ENCODE peak calls at places on chromosomes 2 and 18, in six cellular contexts. One of them, this sample, is unnamed.

GRCh38 chr2:190780594-190780993 is 100.0 kb upstream of the GLS start:
- DNase-seq in upper lobe of right lung: no peak
- DNase-seq in MM.1S: no peak
- DNase-seq in BE2C: no peak
- DNase-seq in right lobe of liver: no peak
- DNase-seq in astrocyte of the spinal cord: no peak
- DNase-seq in this sample: no peak

GRCh38 chr2:235493402-235493774 is 455 bp upstream of the AGAP1 start:
- DNase-seq in upper lobe of right lung: no peak
- DNase-seq in MM.1S: no peak
- DNase-seq in astrocyte of the spinal cord: peak
- DNase-seq in BE2C: no peak
- DNase-seq in right lobe of liver: no peak
- DNase-seq in this sample: no peak

GRCh38 chr2:233747283-233747544 is 12.9 kb upstream of the UGT1A1 start:
- DNase-seq in BE2C: no peak
- DNase-seq in upper lobe of right lung: no peak
- DNase-seq in astrocyte of the spinal cord: no peak
- DNase-seq in MM.1S: no peak
- DNase-seq in right lobe of liver: no peak
- DNase-seq in this sample: no peak

GRCh38 chr2:204024503-204024902 is 87.9 kb downstream of the ICOS start:
- DNase-seq in astrocyte of the spinal cord: peak
- DNase-seq in upper lobe of right lung: no peak
- DNase-seq in MM.1S: peak
- DNase-seq in right lobe of liver: no peak
- DNase-seq in BE2C: peak
- DNase-seq in this sample: peak

GRCh38 chr2:6846540-6846939 is 19.2 kb downstream of the CMPK2 start:
- DNase-seq in astrocyte of the spinal cord: no peak
- DNase-seq in MM.1S: no peak
- DNase-seq in BE2C: no peak
- DNase-seq in right lobe of liver: no peak
- DNase-seq in upper lobe of right lung: no peak
- DNase-seq in this sample: no peak

GRCh38 chr2:73984922-73985317 is 210 bp downstream of the TET3 start:
- DNase-seq in right lobe of liver: peak
- DNase-seq in BE2C: peak
- DNase-seq in astrocyte of the spinal cord: no peak
- DNase-seq in upper lobe of right lung: peak
- DNase-seq in MM.1S: peak
- DNase-seq in this sample: no peak

GRCh38 chr2:158512323-158512722 is 55.6 kb downstream of the PKP4 start:
- DNase-seq in astrocyte of the spinal cord: no peak
- DNase-seq in MM.1S: no peak
- DNase-seq in right lobe of liver: no peak
- DNase-seq in BE2C: no peak
- DNase-seq in upper lobe of right lung: no peak
- DNase-seq in this sample: no peak

GRCh38 chr2:14960686-14961324 is 328.3 kb downstream of the LRATD1 start:
- DNase-seq in upper lobe of right lung: no peak
- DNase-seq in right lobe of liver: no peak
- DNase-seq in MM.1S: no peak
- DNase-seq in astrocyte of the spinal cord: peak
- DNase-seq in BE2C: no peak
- DNase-seq in this sample: peak

GRCh38 chr18:33817096-33817495 is 239.1 kb downstream of the ASXL3 start:
- DNase-seq in MM.1S: no peak
- DNase-seq in upper lobe of right lung: no peak
- DNase-seq in BE2C: no peak
- DNase-seq in right lobe of liver: no peak
- DNase-seq in astrocyte of the spinal cord: peak
- DNase-seq in this sample: peak

GRCh38 chr2:152623775-152624174 is 93.5 kb downstream of the PRPF40A start:
- DNase-seq in MM.1S: no peak
- DNase-seq in BE2C: no peak
- DNase-seq in upper lobe of right lung: no peak
- DNase-seq in right lobe of liver: no peak
- DNase-seq in astrocyte of the spinal cord: no peak
- DNase-seq in this sample: no peak

GRCh38 chr2:25219621-25220020 is 51.2 kb upstream of the POMC start:
- DNase-seq in upper lobe of right lung: no peak
- DNase-seq in right lobe of liver: no peak
- DNase-seq in BE2C: no peak
- DNase-seq in MM.1S: no peak
- DNase-seq in astrocyte of the spinal cord: no peak
- DNase-seq in this sample: no peak

GRCh38 chr2:16661936-16662335 is 3.7 kb downstream of the CYRIA start:
- DNase-seq in right lobe of liver: no peak
- DNase-seq in astrocyte of the spinal cord: no peak
- DNase-seq in upper lobe of right lung: no peak
- DNase-seq in MM.1S: no peak
- DNase-seq in BE2C: no peak
- DNase-seq in this sample: no peak

GRCh38 chr2:215594766-215595165 is 158.9 kb upstream of the FN1 start:
- DNase-seq in BE2C: no peak
- DNase-seq in MM.1S: no peak
- DNase-seq in right lobe of liver: no peak
- DNase-seq in astrocyte of the spinal cord: peak
- DNase-seq in upper lobe of right lung: no peak
- DNase-seq in this sample: peak

GRCh38 chr2:60385648-60386047 is 167.8 kb downstream of the BCL11A start:
- DNase-seq in right lobe of liver: no peak
- DNase-seq in upper lobe of right lung: no peak
- DNase-seq in MM.1S: no peak
- DNase-seq in BE2C: no peak
- DNase-seq in astrocyte of the spinal cord: no peak
- DNase-seq in this sample: no peak

GRCh38 chr2:41621578-41621977 is 426.2 kb upstream of the PKDCC start:
- DNase-seq in upper lobe of right lung: no peak
- DNase-seq in right lobe of liver: no peak
- DNase-seq in BE2C: no peak
- DNase-seq in MM.1S: no peak
- DNase-seq in astrocyte of the spinal cord: no peak
- DNase-seq in this sample: no peak

GRCh38 chr2:1739961-1740713 is 4.2 kb downstream of the PXDN start:
- DNase-seq in right lobe of liver: no peak
- DNase-seq in MM.1S: no peak
- DNase-seq in upper lobe of right lung: peak
- DNase-seq in astrocyte of the spinal cord: peak
- DNase-seq in BE2C: no peak
- DNase-seq in this sample: no peak

GRCh38 chr2:18194161-18194560 is 315.7 kb downstream of the KCNS3 start:
- DNase-seq in right lobe of liver: no peak
- DNase-seq in astrocyte of the spinal cord: no peak
- DNase-seq in BE2C: no peak
- DNase-seq in MM.1S: no peak
- DNase-seq in upper lobe of right lung: no peak
- DNase-seq in this sample: no peak

GRCh38 chr2:171522804-171523338 is 597 bp downstream of the CYBRD1 start:
- DNase-seq in astrocyte of the spinal cord: no peak
- DNase-seq in BE2C: no peak
- DNase-seq in upper lobe of right lung: peak
- DNase-seq in right lobe of liver: peak
- DNase-seq in MM.1S: no peak
- DNase-seq in this sample: no peak

GRCh38 chr18:3219621-3220335 is at the start of gene MYOM1:
- DNase-seq in right lobe of liver: no peak
- DNase-seq in MM.1S: no peak
- DNase-seq in upper lobe of right lung: no peak
- DNase-seq in astrocyte of the spinal cord: no peak
- DNase-seq in BE2C: no peak
- DNase-seq in this sample: no peak

GRCh38 chr18:58639751-58640427 is 11.0 kb upstream of the ALPK2 start:
- DNase-seq in BE2C: no peak
- DNase-seq in upper lobe of right lung: no peak
- DNase-seq in MM.1S: peak
- DNase-seq in astrocyte of the spinal cord: peak
- DNase-seq in right lobe of liver: no peak
- DNase-seq in this sample: peak

GRCh38 chr2:177148477-177149154 is 64.0 kb upstream of the HNRNPA3 start:
- DNase-seq in BE2C: peak
- DNase-seq in upper lobe of right lung: peak
- DNase-seq in MM.1S: peak
- DNase-seq in astrocyte of the spinal cord: peak
- DNase-seq in right lobe of liver: peak
- DNase-seq in this sample: peak

GRCh38 chr18:3970929-3971328 is 484.2 kb downstream of the DLGAP1 start:
- DNase-seq in right lobe of liver: no peak
- DNase-seq in astrocyte of the spinal cord: no peak
- DNase-seq in upper lobe of right lung: no peak
- DNase-seq in MM.1S: no peak
- DNase-seq in BE2C: no peak
- DNase-seq in this sample: no peak

GRCh38 chr2:204691911-204692510 is 146.7 kb downstream of the PARD3B start:
- DNase-seq in BE2C: peak
- DNase-seq in right lobe of liver: no peak
- DNase-seq in MM.1S: peak
- DNase-seq in astrocyte of the spinal cord: peak
- DNase-seq in upper lobe of right lung: no peak
- DNase-seq in this sample: peak

GRCh38 chr2:39524756-39525635 is 87.9 kb upstream of the MAP4K3 start:
- DNase-seq in right lobe of liver: no peak
- DNase-seq in MM.1S: no peak
- DNase-seq in upper lobe of right lung: no peak
- DNase-seq in BE2C: no peak
- DNase-seq in astrocyte of the spinal cord: no peak
- DNase-seq in this sample: no peak

GRCh38 chr2:3159801-3160545 is 217.6 kb downstream of the EIPR1 start:
- DNase-seq in MM.1S: no peak
- DNase-seq in astrocyte of the spinal cord: no peak
- DNase-seq in BE2C: no peak
- DNase-seq in upper lobe of right lung: peak
- DNase-seq in right lobe of liver: no peak
- DNase-seq in this sample: no peak

GRCh38 chr2:39683022-39683699 is 17.4 kb downstream of the TMEM178A start:
- DNase-seq in right lobe of liver: no peak
- DNase-seq in MM.1S: no peak
- DNase-seq in upper lobe of right lung: no peak
- DNase-seq in astrocyte of the spinal cord: no peak
- DNase-seq in BE2C: no peak
- DNase-seq in this sample: no peak

GRCh38 chr18:22009242-22009641 is 160.1 kb upstream of the GATA6 start:
- DNase-seq in BE2C: no peak
- DNase-seq in MM.1S: no peak
- DNase-seq in astrocyte of the spinal cord: no peak
- DNase-seq in right lobe of liver: no peak
- DNase-seq in upper lobe of right lung: no peak
- DNase-seq in this sample: no peak

GRCh38 chr2:36562245-36562644 is 35.7 kb downstream of the FEZ2 start:
- DNase-seq in MM.1S: no peak
- DNase-seq in astrocyte of the spinal cord: peak
- DNase-seq in upper lobe of right lung: no peak
- DNase-seq in BE2C: no peak
- DNase-seq in right lobe of liver: no peak
- DNase-seq in this sample: peak
- H3K4me3 ChIP-seq in MM.1S: no peak
- H3K4me3 ChIP-seq in astrocyte of the spinal cord: no peak
- H3K4me3 ChIP-seq in upper lobe of right lung: no peak
- H3K4me3 ChIP-seq in BE2C: no peak
- H3K4me3 ChIP-seq in right lobe of liver: no peak
- H3K4me3 ChIP-seq in this sample: no peak

DNA sequence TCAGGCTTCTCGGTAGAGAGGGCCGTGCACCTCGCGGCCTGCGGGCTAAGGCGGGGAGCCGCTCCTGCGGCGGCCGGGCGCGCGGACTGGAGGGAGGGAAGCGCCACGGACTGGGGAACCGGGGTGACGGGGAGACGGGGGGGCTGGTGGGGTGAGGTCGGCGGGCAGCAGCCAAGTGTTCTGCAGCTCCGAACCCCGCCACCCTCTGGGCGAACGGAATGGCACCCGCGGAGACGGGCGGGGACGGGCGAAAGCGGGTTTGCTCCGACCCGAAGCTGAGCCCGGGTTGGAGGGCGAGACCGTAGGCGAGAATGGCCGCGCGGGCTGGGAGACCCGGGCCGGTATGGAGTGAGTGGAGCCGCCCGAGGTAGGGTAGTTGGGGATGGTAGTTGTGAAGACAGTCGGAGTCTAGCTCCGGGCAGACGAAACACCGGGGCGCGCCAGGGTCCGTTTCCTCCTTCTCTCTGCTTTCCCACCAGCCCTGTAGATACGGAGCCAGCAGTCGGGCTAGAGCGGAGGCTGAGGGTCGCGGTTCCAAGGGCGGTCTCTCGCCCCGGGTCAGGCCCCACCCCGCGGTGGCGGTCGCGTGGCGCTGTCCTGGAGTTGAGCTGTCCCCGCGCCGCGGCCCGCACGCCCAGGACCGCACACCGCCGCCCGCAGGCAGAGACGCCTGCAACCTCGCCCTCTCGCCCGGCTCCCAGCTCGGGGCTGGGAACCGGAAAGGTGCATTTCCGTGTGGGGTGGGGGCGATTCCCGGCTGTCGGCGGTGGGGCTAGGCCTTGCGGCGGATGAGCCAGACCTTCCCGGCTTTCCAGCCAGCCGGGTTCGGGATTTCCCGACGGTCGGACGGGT is 160.3 kb upstream of the SIX2 start:
- DNase-seq in MM.1S: peak
- DNase-seq in right lobe of liver: peak
- DNase-seq in astrocyte of the spinal cord: peak
- DNase-seq in BE2C: peak
- DNase-seq in upper lobe of right lung: peak
- DNase-seq in this sample: peak
- TF ChIP-seq CTCF in MM.1S: no peak
- TF ChIP-seq CTCF in right lobe of liver: no peak
- TF ChIP-seq CTCF in astrocyte of the spinal cord: no peak
- TF ChIP-seq CTCF in BE2C: no peak
- TF ChIP-seq CTCF in upper lobe of right lung: no peak
- TF ChIP-seq CTCF in this sample: peak

GRCh38 chr2:120465701-120465988 is 119.7 kb downstream of the INHBB start:
- DNase-seq in upper lobe of right lung: peak
- DNase-seq in BE2C: no peak
- DNase-seq in astrocyte of the spinal cord: no peak
- DNase-seq in right lobe of liver: no peak
- DNase-seq in MM.1S: no peak
- DNase-seq in this sample: no peak
- H3K4me3 ChIP-seq in upper lobe of right lung: no peak
- H3K4me3 ChIP-seq in BE2C: no peak
- H3K4me3 ChIP-seq in astrocyte of the spinal cord: no peak
- H3K4me3 ChIP-seq in right lobe of liver: no peak
- H3K4me3 ChIP-seq in MM.1S: no peak
- H3K4me3 ChIP-seq in this sample: no peak

GRCh38 chr2:180238729-180239128 is 231.6 kb upstream of the CWC22 start:
- DNase-seq in astrocyte of the spinal cord: no peak
- DNase-seq in upper lobe of right lung: no peak
- DNase-seq in right lobe of liver: no peak
- DNase-seq in BE2C: no peak
- DNase-seq in MM.1S: no peak
- DNase-seq in this sample: no peak

GRCh38 chr2:180246281-180246680 is 239.2 kb upstream of the CWC22 start:
- DNase-seq in astrocyte of the spinal cord: no peak
- DNase-seq in MM.1S: no peak
- DNase-seq in upper lobe of right lung: no peak
- DNase-seq in BE2C: no peak
- DNase-seq in right lobe of liver: no peak
- DNase-seq in this sample: no peak

DNA sequence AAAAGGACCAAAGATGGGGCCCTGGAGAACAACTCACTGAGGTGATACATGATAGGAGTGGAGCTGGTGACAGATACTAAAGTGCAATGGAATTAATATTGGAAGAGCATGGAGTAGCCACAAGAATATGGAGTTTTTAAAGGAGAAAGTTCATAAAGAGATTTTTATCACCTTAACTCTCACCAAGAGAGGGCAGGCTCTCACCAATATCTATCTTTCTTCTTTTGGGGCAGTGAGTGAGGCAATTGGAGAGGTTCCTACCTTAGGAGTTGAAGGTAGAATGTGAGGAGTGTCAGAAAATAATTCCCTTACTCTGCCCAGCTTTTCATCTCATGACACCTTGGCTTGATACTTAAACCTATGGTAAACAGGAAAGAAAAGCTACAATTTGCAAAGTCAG is 233.7 kb upstream of the CWC22 start:
- DNase-seq in MM.1S: no peak
- DNase-seq in astrocyte of the spinal cord: peak
- DNase-seq in BE2C: no peak
- DNase-seq in right lobe of liver: no peak
- DNase-seq in upper lobe of right lung: no peak
- DNase-seq in this sample: peak
- TF ChIP-seq CTCF in MM.1S: peak
- TF ChIP-seq CTCF in astrocyte of the spinal cord: peak
- TF ChIP-seq CTCF in BE2C: no peak
- TF ChIP-seq CTCF in right lobe of liver: no peak
- TF ChIP-seq CTCF in upper lobe of right lung: no peak
- TF ChIP-seq CTCF in this sample: peak

This sample was measured in bronchial epithelial cell.